ENCODE peak calls at places on chromosomes 5 and 9, in four cellular contexts. One of them, this sample, is unnamed. For H3K4me1 and H3K36me3, the result is how much of the 10 kb centered on the place peaks cover.

GRCh38 chr5:35773936-35774335 is 82.8 kb upstream of the IL7R start:
- DNase-seq in fibroblast of lung: peak
- DNase-seq in psoas muscle: no peak
- DNase-seq in SJSA1: no peak
- DNase-seq in this sample: no peak

GRCh38 chr5:9621379-9621903 is 8.7 kb downstream of the TAS2R1 start:
- DNase-seq in psoas muscle: no peak
- DNase-seq in SJSA1: peak
- DNase-seq in fibroblast of lung: peak
- DNase-seq in this sample: no peak

GRCh38 chr5:57696906-57697590 is 214.4 kb upstream of the ACTBL2 start:
- DNase-seq in fibroblast of lung: peak
- DNase-seq in psoas muscle: no peak
- DNase-seq in SJSA1: no peak
- DNase-seq in this sample: no peak

GRCh38 chr5:74648835-74649286 is 8.3 kb upstream of the ENC1 start:
- DNase-seq in SJSA1: no peak
- DNase-seq in fibroblast of lung: peak
- DNase-seq in psoas muscle: no peak
- DNase-seq in this sample: peak

GRCh38 chr9:126758916-126759576 is 45.8 kb upstream of the ZBTB43 start:
- DNase-seq in psoas muscle: no peak
- DNase-seq in SJSA1: no peak
- DNase-seq in fibroblast of lung: no peak
- DNase-seq in this sample: no peak

GRCh38 chr9:129240581-129241211 is 62.6 kb upstream of the IER5L start:
- DNase-seq in psoas muscle: peak
- DNase-seq in fibroblast of lung: no peak
- DNase-seq in SJSA1: no peak
- DNase-seq in this sample: no peak

GRCh38 chr9:120668399-120668798 is 45.9 kb downstream of the MEGF9 start:
- DNase-seq in fibroblast of lung: no peak
- DNase-seq in SJSA1: no peak
- DNase-seq in psoas muscle: no peak
- DNase-seq in this sample: no peak

GRCh38 chr9:73434826-73435225 is 283.2 kb downstream of the ANXA1 start:
- DNase-seq in SJSA1: no peak
- DNase-seq in psoas muscle: no peak
- DNase-seq in fibroblast of lung: no peak
- DNase-seq in this sample: no peak

GRCh38 chr9:31045810-31046209 is 1338.6 kb upstream of the ACO1 start:
- DNase-seq in SJSA1: no peak
- DNase-seq in fibroblast of lung: no peak
- DNase-seq in psoas muscle: no peak
- DNase-seq in this sample: no peak

GRCh38 chr5:74201334-74202081 is 439.0 kb downstream of the ENC1 start:
- DNase-seq in fibroblast of lung: peak
- DNase-seq in psoas muscle: peak
- DNase-seq in SJSA1: no peak
- DNase-seq in this sample: no peak

GRCh38 chr5:35644543-35644942 is 26.9 kb downstream of the SPEF2 start:
- DNase-seq in fibroblast of lung: no peak
- DNase-seq in psoas muscle: no peak
- DNase-seq in SJSA1: no peak
- DNase-seq in this sample: no peak

GRCh38 chr5:96022971-96023370 is 61.3 kb upstream of the ELL2 start:
- DNase-seq in fibroblast of lung: no peak
- DNase-seq in SJSA1: no peak
- DNase-seq in psoas muscle: no peak
- DNase-seq in this sample: no peak

GRCh38 chr5:159099049-159099760 is 511 bp downstream of the EBF1 start:
- DNase-seq in psoas muscle: peak
- DNase-seq in SJSA1: peak
- DNase-seq in fibroblast of lung: peak
- DNase-seq in this sample: peak

GRCh38 chr5:1343931-1344901 is 683 bp downstream of the CLPTM1L start:
- DNase-seq in psoas muscle: no peak
- DNase-seq in fibroblast of lung: peak
- DNase-seq in SJSA1: no peak
- DNase-seq in this sample: no peak

GRCh38 chr5:174678107-174678506 is 46.3 kb upstream of the MSX2 start:
- DNase-seq in SJSA1: no peak
- DNase-seq in fibroblast of lung: no peak
- DNase-seq in psoas muscle: no peak
- DNase-seq in this sample: no peak

GRCh38 chr9:93252116-93252780 is 68.3 kb downstream of the WNK2 start:
- DNase-seq in fibroblast of lung: no peak
- DNase-seq in psoas muscle: no peak
- DNase-seq in SJSA1: no peak
- DNase-seq in this sample: no peak

GRCh38 chr5:2615917-2616316 is 135.6 kb downstream of the IRX2 start:
- DNase-seq in psoas muscle: no peak
- DNase-seq in fibroblast of lung: no peak
- DNase-seq in SJSA1: no peak
- DNase-seq in this sample: no peak

DNA sequence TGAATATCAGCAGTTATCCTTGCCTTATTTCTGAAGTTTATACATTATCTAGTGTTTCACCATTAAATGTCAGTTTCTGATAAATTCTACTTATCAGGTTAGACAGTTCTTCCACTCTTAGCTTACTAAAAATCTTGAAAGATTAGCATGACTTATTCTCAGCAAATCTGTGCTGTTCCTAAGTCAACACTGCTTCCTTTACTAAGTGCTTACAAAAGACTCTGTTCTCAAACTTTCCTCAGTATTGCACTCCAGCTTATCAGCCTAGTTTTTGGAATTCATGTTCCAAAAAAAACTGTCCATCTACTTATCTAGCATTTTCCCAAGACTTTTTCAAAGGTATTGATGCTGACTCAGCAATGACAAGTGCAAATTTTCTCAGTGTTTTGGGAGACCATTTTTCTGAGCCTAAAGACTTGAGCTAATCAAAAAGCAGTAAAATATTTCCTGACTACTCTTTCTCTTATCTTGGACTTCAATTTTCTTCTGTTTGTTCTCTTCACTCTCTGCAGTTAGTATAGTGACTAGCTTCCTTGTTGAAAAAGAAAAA is 61.1 kb upstream of the FRRS1L start:
- DNase-seq in SJSA1: no peak
- DNase-seq in fibroblast of lung: no peak
- DNase-seq in psoas muscle: no peak
- DNase-seq in this sample: no peak
- H3K4me1 ChIP-seq in SJSA1: under half
- H3K4me1 ChIP-seq in fibroblast of lung: under half
- H3K4me1 ChIP-seq in psoas muscle: under half
- H3K4me1 ChIP-seq in this sample: under half

GRCh38 chr9:2768330-2768729 is 51.0 kb downstream of the KCNV2 start:
- DNase-seq in fibroblast of lung: no peak
- DNase-seq in psoas muscle: no peak
- DNase-seq in SJSA1: no peak
- DNase-seq in this sample: no peak

GRCh38 chr9:2777454-2777853 is 60.1 kb downstream of the KCNV2 start:
- DNase-seq in psoas muscle: no peak
- DNase-seq in SJSA1: no peak
- DNase-seq in fibroblast of lung: no peak
- DNase-seq in this sample: no peak

GRCh38 chr9:2767800-2768199 is 50.5 kb downstream of the KCNV2 start:
- DNase-seq in psoas muscle: no peak
- DNase-seq in SJSA1: no peak
- DNase-seq in fibroblast of lung: no peak
- DNase-seq in this sample: no peak

GRCh38 chr9:2771101-2771500 is 53.8 kb downstream of the KCNV2 start:
- DNase-seq in fibroblast of lung: peak
- DNase-seq in psoas muscle: no peak
- DNase-seq in SJSA1: no peak
- DNase-seq in this sample: no peak

DNA sequence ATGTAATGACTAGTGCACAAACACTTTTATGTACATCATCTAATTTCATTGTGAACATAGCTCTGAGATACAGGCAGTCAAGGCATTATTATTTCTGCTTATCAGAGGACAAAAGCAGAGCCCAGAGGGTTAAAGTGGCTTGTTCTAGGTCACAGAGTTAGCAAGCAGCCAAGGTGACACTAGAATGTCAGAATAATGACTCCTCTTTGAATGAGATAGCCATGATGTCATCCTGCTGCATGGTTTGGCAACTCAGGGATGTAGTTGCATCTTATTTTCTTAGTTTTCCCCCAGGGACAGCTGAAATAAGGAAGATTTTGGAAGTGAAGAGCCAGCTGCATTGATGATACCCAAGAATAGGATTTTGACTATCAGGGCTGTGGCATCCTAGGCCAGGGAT is 54.4 kb downstream of the KCNV2 start:
- DNase-seq in SJSA1: no peak
- DNase-seq in fibroblast of lung: peak
- DNase-seq in psoas muscle: no peak
- DNase-seq in this sample: no peak
- H3K36me3 ChIP-seq in SJSA1: under half
- H3K36me3 ChIP-seq in fibroblast of lung: under half
- H3K36me3 ChIP-seq in psoas muscle: half or more
- H3K36me3 ChIP-seq in this sample: under half

DNA sequence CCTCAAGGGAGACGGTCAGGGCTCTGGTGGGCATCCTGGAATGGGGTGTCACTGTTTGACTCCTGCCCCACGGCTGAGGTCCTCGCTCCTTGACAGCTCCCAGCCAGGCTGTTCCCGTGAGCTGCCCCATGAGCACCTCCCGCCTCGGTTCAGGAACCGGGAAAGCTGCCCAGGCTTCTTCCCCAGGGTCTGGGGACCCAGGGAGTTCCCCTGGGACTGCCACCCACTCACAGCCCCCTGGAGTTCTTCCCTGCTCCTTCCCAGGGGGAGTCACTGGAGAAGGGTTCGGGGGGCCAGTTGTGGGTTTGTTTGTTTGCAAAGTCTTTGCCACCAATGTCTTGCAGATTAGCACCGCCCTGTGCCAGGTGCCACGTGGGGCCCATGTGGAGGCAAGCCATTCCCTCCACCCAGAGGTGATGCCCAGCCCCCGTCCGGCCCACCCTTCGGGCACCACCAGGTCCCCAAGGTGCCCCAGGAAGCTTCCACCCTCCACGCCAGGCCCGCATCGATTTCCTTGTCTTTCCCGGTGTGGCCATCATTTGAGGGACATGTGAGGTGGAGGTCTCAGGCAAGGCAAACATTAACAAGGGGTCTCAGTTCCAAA is 1.3 kb downstream of the PLPP7 start:
- DNase-seq in SJSA1: no peak
- DNase-seq in psoas muscle: no peak
- DNase-seq in fibroblast of lung: no peak
- DNase-seq in this sample: no peak
- H3K4me3 ChIP-seq in SJSA1: no peak
- H3K4me3 ChIP-seq in psoas muscle: peak
- H3K4me3 ChIP-seq in fibroblast of lung: no peak
- H3K4me3 ChIP-seq in this sample: no peak

DNA sequence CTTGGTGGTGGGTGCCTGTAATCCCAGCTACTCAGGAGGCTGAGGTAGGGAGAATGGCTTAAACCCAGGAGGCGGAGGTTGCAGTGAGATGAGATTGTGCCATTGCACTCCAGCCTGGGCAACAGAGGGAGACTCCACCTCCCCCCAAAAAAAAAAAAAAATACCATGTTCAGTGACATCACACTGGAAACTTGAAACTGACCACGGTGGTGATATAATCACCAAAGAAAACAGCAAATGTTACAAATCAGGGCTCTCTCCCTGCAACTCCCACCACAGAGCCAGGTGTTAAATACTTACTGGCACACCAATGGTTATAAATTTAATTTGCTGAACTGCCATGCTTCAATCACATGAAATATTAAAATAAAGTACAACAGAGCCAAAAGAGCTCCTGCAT is 81.4 kb downstream of the ZNF608 start:
- DNase-seq in SJSA1: no peak
- DNase-seq in psoas muscle: no peak
- DNase-seq in fibroblast of lung: no peak
- DNase-seq in this sample: no peak
- H3K4me1 ChIP-seq in SJSA1: half or more
- H3K4me1 ChIP-seq in psoas muscle: under half
- H3K4me1 ChIP-seq in fibroblast of lung: under half
- H3K4me1 ChIP-seq in this sample: under half

GRCh38 chr5:157558681-157559080 is 16.9 kb downstream of the ADAM19 start:
- DNase-seq in psoas muscle: no peak
- DNase-seq in SJSA1: no peak
- DNase-seq in fibroblast of lung: peak
- DNase-seq in this sample: no peak
- H3K36me3 ChIP-seq in psoas muscle: under half
- H3K36me3 ChIP-seq in SJSA1: half or more
- H3K36me3 ChIP-seq in fibroblast of lung: under half
- H3K36me3 ChIP-seq in this sample: under half

This sample was measured in CD8-positive, alpha-beta memory T cell.